ENCODE peak calls at places on chromosomes 1 and 21, in four cellular contexts. L is heart left ventricle, A is lower lobe of right lung, V is gastrocnemius medialis. K is an unnamed sample.

GRCh38 chr1:63454269-63454668 is 68.8 kb downstream of the ITGB3BP start:
- ATAC-seq in L (no peak), A (no peak), V (no peak), K (no peak)

GRCh38 chr21:38080888-38081287 is 164.6 kb upstream of the KCNJ6 start:
- ATAC-seq in A (no peak), L (peak; percentile 94), V (no peak), K (no peak)

GRCh38 chr21:37877888-37878684 is 38.2 kb downstream of the KCNJ6 start:
- ATAC-seq in L (no peak), V (no peak), A (no peak), K (no peak)

GRCh38 chr1:51627672-51628071 is 10.8 kb downstream of the OSBPL9 start:
- ATAC-seq in A (no peak), L (no peak), V (no peak), K (no peak)

GRCh38 chr1:243268284-243268653 is 12.4 kb downstream of the SDCCAG8 start:
- ATAC-seq in L (no peak), V (no peak), A (peak; percentile 72), K (no peak)

GRCh38 chr1:166082601-166083000 is 84.2 kb downstream of the FAM78B start:
- ATAC-seq in V (no peak), L (no peak), A (no peak), K (no peak)

GRCh38 chr1:89465201-89465600 is 59.4 kb upstream of the LRRC8B start:
- ATAC-seq in A (no peak), V (no peak), L (no peak), K (no peak)

GRCh38 chr1:36866168-36866814 is 168.0 kb downstream of the GRIK3 start:
- ATAC-seq in A (no peak), V (no peak), L (no peak), K (no peak)

GRCh38 chr1:47469910-47470309 is 32.1 kb downstream of the FOXD2 start:
- ATAC-seq in V (no peak), L (no peak), A (no peak), K (no peak)

GRCh38 chr21:41570791-41571355 is 62.9 kb upstream of the TMPRSS2 start:
- ATAC-seq in L (no peak), A (no peak), V (no peak), K (no peak)

GRCh38 chr1:152374451-152374850 is 14.6 kb upstream of the FLG2 start:
- ATAC-seq in L (peak; percentile 97), A (no peak), V (no peak), K (no peak)

GRCh38 chr1:224585051-224585450 is 31.1 kb upstream of the CNIH3 start:
- ATAC-seq in A (no peak), V (no peak), L (no peak), K (no peak)

GRCh38 chr1:113949007-113949406 is 19.9 kb downstream of the HIPK1 start:
- ATAC-seq in V (no peak), A (no peak), L (no peak), K (no peak)

GRCh38 chr1:20731057-20731991 is 1.2 kb downstream of the SH2D5 start:
- ATAC-seq in L (no peak), A (peak; percentile 1), V (no peak), K (no peak)

GRCh38 chr1:246931549-246932365 is at the start of gene AHCTF1:
- ATAC-seq in L (peak; percentile 99), V (peak; percentile 95), A (peak; percentile 99), K (peak; percentile 97)
- TF ChIP-seq CTCF in L (no peak), V (no peak), A (no peak), K (peak; percentile 14)

GRCh38 chr1:145425436-145426029 is at the start of gene NBPF20:
- ATAC-seq in V (peak; percentile 94), L (peak; percentile 77), A (peak; percentile 100), K (peak; percentile 94)
- H3K27me3 ChIP-seq in V (peaks cover 16% of the 10 kb centered on the region), L (no peaks in the 10 kb centered on the region), A (peaks cover 34% of the 10 kb centered on the region), K (peaks cover 36% of the 10 kb centered on the region)

GRCh38 chr1:57017717-57018116 is 51.9 kb upstream of the C8B start:
- ATAC-seq in V (no peak), A (no peak), L (no peak), K (no peak)
- TF ChIP-seq CTCF in V (no peak), A (peak; percentile 12), L (peak; percentile 19), K (no peak)

GRCh38 chr1:214327519-214327918 is 46.6 kb downstream of the SMYD2 start:
- ATAC-seq in A (no peak), L (peak; percentile 47), V (no peak), K (no peak)

GRCh38 chr1:214330240-214330639 is 49.3 kb downstream of the SMYD2 start:
- ATAC-seq in V (no peak), L (no peak), A (no peak), K (no peak)

GRCh38 chr1:214329456-214330220 is 48.7 kb downstream of the SMYD2 start:
- ATAC-seq in A (no peak), L (no peak), V (no peak), K (no peak)

GRCh38 chr1:214330715-214331114 is 49.8 kb downstream of the SMYD2 start:
- ATAC-seq in V (no peak), L (no peak), A (no peak), K (no peak)

GRCh38 chr1:214328770-214329455 is 48.0 kb downstream of the SMYD2 start:
- ATAC-seq in L (peak; percentile 74), V (peak; percentile 95), A (peak; percentile 91), K (peak; percentile 85)
- H3K27me3 ChIP-seq in L (no peaks in the 10 kb centered on the region), V (no peaks in the 10 kb centered on the region), A (no peaks in the 10 kb centered on the region), K (no peaks in the 10 kb centered on the region)

GRCh38 chr1:79198841-79199240 is 192.3 kb upstream of the ADGRL4 start:
- ATAC-seq in A (no peak), L (no peak), V (no peak), K (no peak)

GRCh38 chr1:79193211-79194079 is 186.9 kb upstream of the ADGRL4 start:
- ATAC-seq in L (no peak), V (peak; percentile 33), A (no peak), K (no peak)

DNA sequence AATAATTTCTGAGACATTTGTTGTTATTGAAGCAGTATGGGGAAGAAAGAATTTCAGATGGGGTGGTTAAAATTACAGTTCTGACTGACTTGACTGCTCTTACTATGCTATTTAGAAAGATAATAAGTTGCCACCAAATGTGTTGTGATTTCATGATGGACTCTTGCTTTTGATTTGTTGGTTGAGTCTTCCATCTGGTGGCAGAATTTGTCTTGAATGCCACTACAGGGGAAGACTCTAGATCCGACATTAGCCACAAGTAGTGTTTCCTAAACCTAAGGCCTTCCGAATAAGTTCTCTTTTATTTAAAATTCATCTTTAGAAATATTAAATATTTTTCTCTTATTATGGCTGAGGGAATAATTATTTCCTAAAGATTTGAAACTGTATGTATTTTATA is 190.9 kb upstream of the ADGRL4 start:
- ATAC-seq in L (no peak), A (no peak), V (no peak), K (no peak)
- TF ChIP-seq CTCF in L (peak; percentile 64), A (peak; percentile 43), V (peak; percentile 35), K (no peak)

DNA sequence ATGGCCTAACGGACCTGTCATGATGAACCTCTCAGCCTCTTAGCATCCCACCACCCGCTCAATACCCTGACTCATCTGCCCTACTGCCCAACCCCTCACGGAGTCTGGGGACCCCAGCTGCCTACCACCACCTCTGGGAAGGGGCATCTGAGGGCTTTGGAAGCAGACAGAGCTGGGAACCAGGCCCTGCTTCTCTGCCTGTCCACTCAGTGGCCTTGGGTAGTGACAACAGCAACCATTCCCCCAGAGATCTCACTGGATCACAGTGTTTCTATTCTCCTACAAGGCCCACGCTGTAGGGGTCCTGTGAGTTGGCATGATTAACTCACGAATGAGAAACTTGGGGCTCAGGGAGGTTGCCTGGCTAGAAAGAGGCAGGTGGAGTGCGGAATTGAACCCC is 32.5 kb upstream of the DMBX1 start:
- ATAC-seq in V (no peak), L (no peak), A (no peak), K (no peak)
- H3K27me3 ChIP-seq in V (peaks cover 6% of the 10 kb centered on the region), L (no peaks in the 10 kb centered on the region), A (no peaks in the 10 kb centered on the region), K (peaks cover 38% of the 10 kb centered on the region)

GRCh38 chr1:156123356-156124196 is 9.1 kb downstream of the LMNA start:
- ATAC-seq in A (peak; percentile 62), L (peak; percentile 78), V (peak; percentile 64), K (peak; percentile 84)
- TF ChIP-seq CTCF in A (peak; percentile 5), L (peak; percentile 48), V (peak; percentile 48), K (no peak)

GRCh38 chr1:155075535-155075934 is 3.1 kb upstream of the EFNA3 start:
- ATAC-seq in V (no peak), L (no peak), A (no peak), K (no peak)
- H3K27me3 ChIP-seq in V (peaks cover 17% of the 10 kb centered on the region), L (peaks cover 5% of the 10 kb centered on the region), A (peaks cover 16% of the 10 kb centered on the region), K (peaks cover 20% of the 10 kb centered on the region)

GRCh38 chr1:29256395-29256794 is 20.1 kb downstream of the PTPRU start:
- ATAC-seq in A (no peak), V (no peak), L (no peak), K (no peak)
- TF ChIP-seq CTCF in A (no peak), V (no peak), L (no peak), K (no peak)

GRCh38 chr1:7885513-7886298 is 32.8 kb upstream of the UTS2 start:
- ATAC-seq in L (no peak), V (no peak), A (peak; percentile 97), K (no peak)
- H3K27me3 ChIP-seq in L (no peaks in the 10 kb centered on the region), V (peaks cover 23% of the 10 kb centered on the region), A (no peaks in the 10 kb centered on the region), K (peaks cover 51% of the 10 kb centered on the region)

K was measured in gastroesophageal sphincter.